ENCODE peak calls at places on chromosomes 12 and 14, in ten cellular contexts. B is sigmoid colon, I is HL-60, A is Panc1, F is HCT116, X is breast epithelium, L is K562, T is H1, Z is GM23338, V is stomach. R is an unnamed sample.

GRCh38 chr14:68921666-68922065 is 57.4 kb downstream of the ACTN1 start:
- DNase-seq in B (no peak), I (no peak), A (no peak), F (no peak), X (no peak), L (no peak), T (no peak), Z (peak), V (no peak), R (no peak)

GRCh38 chr12:45259732-45260480 is 44.0 kb downstream of the ANO6 start:
- DNase-seq in B (no peak), I (peak), A (no peak), F (no peak), X (no peak), L (no peak), T (no peak), Z (no peak), V (no peak), R (no peak)

GRCh38 chr12:114293073-114293472 is 112.9 kb downstream of the TBX5 start:
- DNase-seq in B (no peak), I (no peak), A (no peak), F (no peak), X (no peak), L (no peak), T (no peak), Z (no peak), V (no peak), R (no peak)

GRCh38 chr14:39381366-39381765 is 50.9 kb downstream of the FBXO33 start:
- DNase-seq in B (no peak), I (no peak), A (no peak), F (no peak), X (no peak), L (no peak), T (no peak), Z (no peak), V (peak), R (no peak)

GRCh38 chr14:42961509-42961908 is 1354.8 kb downstream of the LRFN5 start:
- DNase-seq in B (no peak), I (no peak), A (no peak), F (no peak), X (no peak), L (no peak), T (no peak), Z (no peak), V (no peak), R (no peak)

GRCh38 chr14:76770521-76771431 is 9.5 kb downstream of the VASH1 start:
- DNase-seq in B (peak), I (no peak), A (no peak), F (no peak), X (peak), L (no peak), T (peak), Z (no peak), V (no peak), R (no peak)

GRCh38 chr12:50799908-50800307 is 36.0 kb downstream of the ATF1 start:
- DNase-seq in B (no peak), I (no peak), A (no peak), F (no peak), X (no peak), L (no peak), T (no peak), Z (no peak), V (no peak), R (no peak)

GRCh38 chr14:26605602-26606001 is 7.8 kb upstream of the NOVA1 start:
- DNase-seq in B (no peak), I (no peak), A (no peak), F (no peak), X (no peak), L (no peak), T (no peak), Z (no peak), V (no peak), R (no peak)

GRCh38 chr12:3770891-3771290 is 18.0 kb upstream of the CRACR2A start:
- DNase-seq in B (no peak), I (no peak), A (no peak), F (no peak), X (no peak), L (no peak), T (no peak), Z (no peak), V (no peak), R (no peak)

GRCh38 chr12:130226771-130227170 is 64.5 kb downstream of the FZD10 start:
- DNase-seq in B (no peak), I (no peak), A (no peak), F (no peak), X (peak), L (no peak), T (no peak), Z (no peak), V (no peak), R (no peak)

GRCh38 chr14:67391266-67391665 is 20.7 kb downstream of the PLEK2 start:
- DNase-seq in B (no peak), I (no peak), A (no peak), F (no peak), X (no peak), L (peak), T (no peak), Z (no peak), V (no peak), R (no peak)

GRCh38 chr12:113855998-113856397 is 110.1 kb downstream of the RBM19 start:
- DNase-seq in B (no peak), I (no peak), A (no peak), F (no peak), X (no peak), L (no peak), T (no peak), Z (no peak), V (no peak), R (no peak)

GRCh38 chr12:93741741-93742085 is 64.5 kb downstream of the CRADD start:
- DNase-seq in B (no peak), I (no peak), A (no peak), F (no peak), X (no peak), L (peak), T (peak), Z (peak), V (no peak), R (no peak)

GRCh38 chr12:103955811-103956514 is 9.7 kb upstream of the TDG start:
- DNase-seq in B (no peak), I (peak), A (no peak), F (no peak), X (no peak), L (no peak), T (no peak), Z (no peak), V (no peak), R (no peak)

GRCh38 chr14:68780358-68781160 is 12.3 kb downstream of the ZFP36L1 start:
- DNase-seq in B (peak), I (no peak), A (no peak), F (no peak), X (peak), L (peak), T (no peak), Z (no peak), V (peak), R (no peak)

GRCh38 chr12:68159681-68160304 is at the start of gene IFNG:
- DNase-seq in B (no peak), I (no peak), A (no peak), F (no peak), X (no peak), L (no peak), T (no peak), Z (no peak), V (no peak), R (no peak)

DNA sequence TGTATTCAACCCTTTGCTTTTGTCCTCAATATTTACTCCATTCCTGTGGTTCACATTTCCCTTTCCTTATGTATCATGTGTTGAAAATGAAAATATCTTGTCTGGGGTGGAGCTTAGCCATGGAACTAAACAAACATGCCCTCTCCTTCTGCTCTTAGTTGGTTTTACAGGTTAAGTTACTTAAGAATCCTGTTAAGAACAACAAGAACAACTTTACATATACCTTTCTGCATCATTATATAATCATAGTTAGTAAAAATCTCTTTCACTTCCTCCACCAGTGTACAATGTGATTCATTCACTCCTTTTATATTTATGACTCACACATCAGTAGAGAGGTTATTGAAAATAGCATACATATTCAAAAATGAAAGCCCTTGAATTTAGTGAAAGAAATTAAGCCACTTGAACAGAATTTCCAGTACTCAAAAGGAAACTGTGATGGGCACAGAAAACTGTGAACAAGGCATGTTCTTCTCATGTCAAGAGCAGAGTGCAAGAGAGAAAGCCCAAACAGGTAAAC is 307.7 kb downstream of the CCDC91 start:
- DNase-seq in B (no peak), I (no peak), A (no peak), F (peak), X (no peak), L (no peak), T (no peak), Z (no peak), V (no peak), R (no peak)
- H3K27ac ChIP-seq in B (no peak), I (no peak), A (peak), F (no peak), X (peak), L (no peak), T (no peak), Z (no peak), V (no peak), R (no peak)

DNA sequence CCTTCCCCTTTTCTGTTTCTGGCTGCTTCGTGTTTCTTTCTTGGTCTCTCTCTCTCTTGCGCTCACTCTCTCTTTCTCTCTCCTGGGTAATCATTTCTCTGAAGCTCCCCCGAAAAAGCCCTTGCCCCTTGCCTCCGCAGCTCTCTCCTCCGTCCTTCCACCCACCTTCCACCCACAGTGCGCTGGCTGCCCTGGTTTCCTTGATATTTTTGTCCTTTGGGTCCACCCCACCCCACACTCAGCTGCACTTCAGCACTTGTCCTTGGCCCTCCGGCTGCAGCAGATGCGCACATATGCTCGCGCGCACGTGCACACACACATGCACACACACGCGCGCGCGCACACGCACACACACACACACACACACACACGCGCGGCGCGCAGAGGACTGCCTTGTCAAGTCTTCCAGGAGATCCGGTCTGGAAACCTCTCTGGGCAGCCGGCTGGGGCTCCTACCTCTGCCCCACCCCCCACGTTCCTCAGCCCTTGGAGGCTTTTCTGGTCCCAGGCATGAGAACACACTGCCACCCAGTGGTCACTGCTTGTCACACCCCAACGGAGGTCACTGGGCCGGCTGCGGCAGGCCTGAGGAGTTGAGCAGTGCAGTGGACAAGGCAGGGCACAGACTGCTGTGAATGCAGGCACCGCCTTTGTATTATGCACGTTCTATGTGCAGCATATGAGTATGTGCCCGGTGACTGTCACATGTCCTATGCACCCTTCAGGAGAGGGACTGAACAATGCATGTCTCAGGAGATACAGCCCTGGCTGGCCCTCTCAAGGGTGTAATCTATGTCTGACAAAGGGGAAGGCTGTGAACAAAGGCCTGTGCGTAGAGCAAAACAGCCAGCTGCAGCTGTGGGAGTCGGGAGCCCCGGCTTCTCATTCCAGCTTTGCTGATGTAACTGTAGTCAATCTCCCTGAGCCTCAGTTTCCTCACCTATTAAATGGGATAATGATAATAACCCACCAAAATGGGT is 6.5 kb downstream of the LAG3 start:
- DNase-seq in B (peak), I (peak), A (no peak), F (peak), X (peak), L (peak), T (peak), Z (peak), V (peak), R (peak)
- TF ChIP-seq POLR2AphosphoS5 in B (peak), I (peak), A (peak), F (no peak), X (peak), L (no peak), T (peak), Z (peak), V (peak), R (peak)

DNA sequence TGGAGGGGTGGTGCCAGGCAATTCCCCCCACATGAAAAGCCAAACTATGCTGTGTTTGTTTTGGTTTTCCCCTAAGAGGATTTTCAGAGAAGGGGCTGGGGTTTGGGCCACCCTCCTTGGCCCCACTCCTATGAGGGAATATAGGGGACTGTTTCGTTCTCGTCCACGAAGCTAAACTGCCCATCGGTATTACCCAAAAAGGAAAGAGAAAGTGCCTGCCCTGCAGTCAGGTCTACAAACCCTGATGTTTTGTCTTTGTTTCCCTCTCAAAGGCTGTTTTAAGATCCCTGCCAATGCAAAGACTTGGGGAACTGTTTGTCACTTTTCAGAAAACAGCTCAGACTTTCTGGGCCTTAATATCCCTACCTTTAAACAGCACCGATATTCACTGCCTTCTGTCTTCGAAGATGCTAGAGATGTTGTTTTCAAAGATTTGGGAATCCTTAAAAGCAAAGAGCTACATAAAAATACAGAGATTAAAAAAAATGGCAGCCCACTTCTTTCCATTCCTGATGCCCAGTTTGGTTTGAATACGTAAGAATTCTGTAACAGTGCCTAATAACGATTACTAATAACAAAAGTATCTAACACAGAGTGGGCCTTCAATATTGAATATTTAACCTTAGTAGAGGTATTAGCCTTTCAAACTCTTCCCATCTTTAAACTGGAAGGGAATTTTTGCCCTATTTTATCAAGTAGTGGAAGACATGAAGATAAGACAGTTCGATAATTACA is 518.4 kb downstream of the MED13L start:
- DNase-seq in B (no peak), I (no peak), A (no peak), F (no peak), X (no peak), L (no peak), T (no peak), Z (no peak), V (no peak), R (no peak)
- H3K27ac ChIP-seq in B (no peak), I (no peak), A (no peak), F (no peak), X (peak), L (no peak), T (no peak), Z (no peak), V (no peak), R (peak)

DNA sequence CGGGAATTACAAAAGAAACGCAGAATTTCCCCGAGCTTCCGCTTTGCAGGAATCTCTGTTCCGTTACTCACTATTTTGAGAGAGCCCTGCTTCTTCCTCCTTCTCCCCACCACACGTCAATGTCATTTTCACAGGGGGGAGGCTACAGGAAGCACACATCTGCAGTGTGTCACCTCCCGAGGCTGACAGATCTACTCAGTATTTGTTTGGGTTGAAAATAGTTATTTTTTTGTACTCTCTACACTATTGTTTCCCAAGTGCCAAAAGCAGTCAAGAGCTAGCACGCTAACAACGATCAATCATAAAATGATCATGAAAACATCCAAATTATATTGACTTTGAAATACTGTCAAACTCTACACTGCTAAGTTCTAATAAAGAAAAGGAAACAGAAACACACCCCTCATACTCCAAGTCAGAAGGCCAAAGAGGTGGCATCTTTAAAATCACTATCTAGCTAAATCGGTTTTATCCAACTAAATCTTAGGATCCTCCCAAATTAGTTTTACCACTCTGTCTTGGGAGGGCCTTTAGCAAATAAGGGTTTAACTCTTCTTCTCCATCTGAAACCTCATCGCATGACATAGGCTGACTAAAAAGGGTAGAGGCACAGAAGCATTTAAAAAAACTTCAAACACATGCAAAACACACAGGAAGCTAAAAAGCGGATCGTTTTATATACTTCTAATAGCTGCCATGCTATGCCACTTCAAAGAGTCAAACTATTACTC is 51.8 kb downstream of the FOXN3 start:
- DNase-seq in B (no peak), I (peak), A (no peak), F (no peak), X (no peak), L (no peak), T (no peak), Z (no peak), V (peak), R (no peak)
- TF ChIP-seq POLR2AphosphoS5 in B (peak), I (peak), A (no peak), F (no peak), X (no peak), L (no peak), T (no peak), Z (no peak), V (no peak), R (peak)

DNA sequence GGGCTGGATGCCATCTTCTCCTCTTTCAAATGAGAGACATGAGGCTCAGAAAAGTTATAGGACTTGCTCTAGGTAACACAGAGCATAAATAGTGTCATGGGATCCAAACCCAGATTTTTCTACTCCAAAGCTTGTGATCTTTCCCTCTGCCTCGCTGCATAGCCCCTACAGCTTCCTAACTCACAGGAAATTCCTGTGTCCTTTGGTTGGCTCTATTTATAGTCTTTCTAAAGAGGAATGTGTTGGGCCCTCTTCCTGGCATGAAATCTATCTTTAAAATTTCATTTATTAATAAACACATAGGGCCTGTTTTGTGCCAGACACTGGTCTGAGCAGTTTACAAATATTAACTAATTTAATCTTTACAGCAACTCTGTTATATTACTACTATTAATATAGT is 9.8 kb upstream of the KCNA5 start:
- DNase-seq in B (no peak), I (no peak), A (no peak), F (no peak), X (no peak), L (no peak), T (no peak), Z (no peak), V (no peak), R (no peak)
- H3K27ac ChIP-seq in B (no peak), I (no peak), A (no peak), F (no peak), X (no peak), L (no peak), T (no peak), Z (no peak), V (no peak), R (no peak)

R was measured in upper lobe of left lung.